ENCODE peak calls at places on chromosomes 2 and 18, in five cellular contexts. O is HT1080, A is NCI-H774, C is AG04449, K is AG04450. B is an unnamed sample.

GRCh38 chr2:62149708-62150107 is 46.2 kb upstream of the B3GNT2 start:
- DNase-seq in O (peak), A (no peak), C (peak), K (peak), B (peak)

GRCh38 chr2:43887176-43887575 is 48.4 kb downstream of the ABCG8 start:
- DNase-seq in O (no peak), A (no peak), C (no peak), K (no peak), B (no peak)

GRCh38 chr2:227862741-227863588 is 8.5 kb upstream of the DAW1 start:
- DNase-seq in O (peak), A (no peak), C (peak), K (peak), B (peak)

GRCh38 chr2:211836409-211836808 is 702.2 kb downstream of the ERBB4 start:
- DNase-seq in O (no peak), A (peak), C (no peak), K (no peak), B (no peak)

GRCh38 chr2:164697688-164698290 is 76.5 kb upstream of the GRB14 start:
- DNase-seq in O (no peak), A (no peak), C (no peak), K (no peak), B (peak)

GRCh38 chr18:36514778-36515177 is 217.3 kb downstream of the FHOD3 start:
- DNase-seq in O (no peak), A (no peak), C (no peak), K (no peak), B (no peak)

GRCh38 chr18:41624461-41624860 is 330.6 kb upstream of the PIK3C3 start:
- DNase-seq in O (peak), A (no peak), C (no peak), K (no peak), B (no peak)

GRCh38 chr18:8705280-8705940 is at the start of gene MTCL1:
- DNase-seq in O (peak), A (peak), C (no peak), K (no peak), B (peak)

GRCh38 chr2:134399096-134399495 is 145.2 kb downstream of the MGAT5 start:
- DNase-seq in O (no peak), A (no peak), C (no peak), K (no peak), B (no peak)

GRCh38 chr2:43214253-43214652 is 12.2 kb downstream of the ZFP36L2 start:
- DNase-seq in O (no peak), A (no peak), C (no peak), K (no peak), B (no peak)

GRCh38 chr18:5518899-5519371 is 24.9 kb downstream of the EPB41L3 start:
- DNase-seq in O (peak), A (no peak), C (no peak), K (no peak), B (peak)

GRCh38 chr18:3441290-3441689 is 8.7 kb upstream of the TGIF1 start:
- DNase-seq in O (peak), A (no peak), C (no peak), K (no peak), B (no peak)

GRCh38 chr2:226524381-226524843 is 275.2 kb downstream of the IRS1 start:
- DNase-seq in O (peak), A (no peak), C (peak), K (peak), B (peak)

GRCh38 chr2:48607307-48608014 is 10.2 kb upstream of the GTF2A1L start:
- DNase-seq in O (peak), A (no peak), C (no peak), K (no peak), B (peak)

GRCh38 chr2:130337735-130338325 is 4.9 kb upstream of the IMP4 start:
- DNase-seq in O (peak), A (no peak), C (no peak), K (peak), B (peak)

GRCh38 chr18:78514910-78515670 is 464.5 kb upstream of the SALL3 start:
- DNase-seq in O (no peak), A (no peak), C (no peak), K (no peak), B (no peak)

GRCh38 chr18:79400591-79401381 is 5.1 kb downstream of the NFATC1 start:
- DNase-seq in O (no peak), A (no peak), C (no peak), K (no peak), B (no peak)

GRCh38 chr2:10161961-10162441 is 39.5 kb downstream of the RRM2 start:
- DNase-seq in O (peak), A (peak), C (no peak), K (no peak), B (no peak)

GRCh38 chr2:179702912-179703311 is 158.5 kb downstream of the ZNF385B start:
- DNase-seq in O (no peak), A (no peak), C (no peak), K (no peak), B (no peak)

GRCh38 chr2:223460774-223461211 is 141.4 kb downstream of the SCG2 start:
- DNase-seq in O (peak), A (no peak), C (peak), K (no peak), B (peak)

GRCh38 chr18:24181806-24182205 is 42.9 kb downstream of the CABYR start:
- DNase-seq in O (peak), A (no peak), C (no peak), K (no peak), B (no peak)

GRCh38 chr2:71465961-71466300 is 12.6 kb downstream of the DYSF start:
- DNase-seq in O (no peak), A (no peak), C (no peak), K (no peak), B (no peak)

GRCh38 chr2:105143094-105143466 is 98.5 kb upstream of the GPR45 start:
- DNase-seq in O (no peak), A (no peak), C (no peak), K (no peak), B (no peak)

GRCh38 chr18:79680100-79680879 is 687 bp downstream of the CTDP1 start:
- DNase-seq in O (peak), A (no peak), C (no peak), K (no peak), B (peak)

GRCh38 chr18:13647761-13648160 is 78.6 kb downstream of the FAM210A start:
- DNase-seq in O (no peak), A (no peak), C (no peak), K (no peak), B (no peak)

GRCh38 chr2:100820346-100821254 is 661 bp downstream of the NPAS2 start:
- DNase-seq in O (peak), A (no peak), C (no peak), K (no peak), B (no peak)

GRCh38 chr2:187371221-187371620 is 76.8 kb downstream of the CALCRL start:
- DNase-seq in O (no peak), A (no peak), C (no peak), K (no peak), B (no peak)

GRCh38 chr2:36330456-36331395 is 24.9 kb upstream of the CRIM1 start:
- DNase-seq in O (no peak), A (no peak), C (no peak), K (no peak), B (no peak)

GRCh38 chr18:66510357-66511027 is 93.4 kb downstream of the CDH19 start:
- DNase-seq in O (no peak), A (no peak), C (no peak), K (no peak), B (no peak)

GRCh38 chr2:240205348-240205747 is 64.9 kb upstream of the OTOS start:
- DNase-seq in O (peak), A (no peak), C (no peak), K (no peak), B (peak)

GRCh38 chr18:50665015-50665414 is 105.1 kb downstream of the MAPK4 start:
- DNase-seq in O (no peak), A (no peak), C (no peak), K (no peak), B (no peak)

GRCh38 chr2:17765423-17765822 is 11.5 kb downstream of the GEN1 start:
- DNase-seq in O (no peak), A (no peak), C (no peak), K (no peak), B (no peak)

GRCh38 chr18:24118750-24119577 is 19.9 kb upstream of the CABYR start:
- DNase-seq in O (peak), A (peak), C (no peak), K (peak), B (peak)

GRCh38 chr18:67531929-67532328 is 15.4 kb upstream of the DSEL start:
- DNase-seq in O (no peak), A (no peak), C (no peak), K (no peak), B (no peak)

GRCh38 chr2:194819367-194819766 is 837.7 kb upstream of the SLC39A10 start:
- DNase-seq in O (peak), A (no peak), C (no peak), K (no peak), B (no peak)

GRCh38 chr2:207640661-207641060 is 15.5 kb upstream of the METTL21A start:
- DNase-seq in O (no peak), A (no peak), C (no peak), K (no peak), B (no peak)

GRCh38 chr2:32357545-32358482 is 991 bp downstream of the BIRC6 start:
- DNase-seq in O (peak), A (no peak), C (no peak), K (no peak), B (no peak)

B was measured in RCC 7860.